ENCODE peak calls at places on chromosomes 7 and 10, in nine cellular contexts. S, Q, Y, Z, M, K, W, L and H are unnamed samples.

GRCh38 chr7:144100607-144101006 is 8.8 kb upstream of the OR2A2 start:
- DNase-seq in S (no peak), W (no peak), K (no peak), Q (no peak), M (no peak), L (no peak), Z (no peak), Y (no peak), H (no peak)

GRCh38 chr7:13749026-13749425 is 240.4 kb downstream of the ETV1 start:
- DNase-seq in W (no peak), Y (no peak), Q (no peak), S (no peak), M (no peak), Z (no peak), L (no peak), K (no peak), H (no peak)

GRCh38 chr10:5601826-5602225 is 64.6 kb downstream of the ASB13 start:
- DNase-seq in Q (no peak), M (no peak), K (no peak), Y (no peak), Z (no peak), W (peak; percentile 25), S (no peak), L (no peak), H (no peak)

GRCh38 chr10:52805414-52806285 is 33.1 kb upstream of the MBL2 start:
- DNase-seq in Q (no peak), L (no peak), Y (no peak), S (no peak), K (no peak), M (no peak), W (no peak), Z (no peak), H (no peak)

GRCh38 chr10:88707429-88708110 is 1.5 kb downstream of the LIPK start:
- DNase-seq in Q (no peak), Y (no peak), M (peak; percentile 16), W (no peak), S (no peak), K (no peak), L (no peak), Z (peak; percentile 87), H (no peak)

GRCh38 chr10:88156341-88156740 is 292.9 kb downstream of the PTEN start:
- DNase-seq in Z (no peak), S (no peak), W (no peak), K (no peak), M (no peak), Q (no peak), Y (no peak), L (no peak), H (no peak)

GRCh38 chr7:142795339-142795863 is 24.6 kb downstream of the PRSS2 start:
- DNase-seq in L (peak; percentile 91), Y (peak; percentile 28), Z (no peak), Q (no peak), W (no peak), S (no peak), K (no peak), M (no peak), H (no peak)

GRCh38 chr7:79471283-79471682 is 17.8 kb upstream of the MAGI2 start:
- DNase-seq in W (no peak), M (no peak), Q (no peak), L (no peak), K (no peak), Y (no peak), S (no peak), Z (no peak), H (no peak)

GRCh38 chr7:140342732-140343514 is 55.4 kb downstream of the SLC37A3 start:
- DNase-seq in K (no peak), Z (no peak), W (no peak), Y (no peak), L (peak; percentile 74), S (peak; percentile 32), M (peak; percentile 92), Q (peak; percentile 61), H (no peak)

GRCh38 chr7:151626422-151627115 is 106.9 kb upstream of the RHEB start:
- DNase-seq in Z (no peak), L (no peak), Y (peak; percentile 40), K (no peak), W (no peak), S (peak; percentile 39), Q (peak; percentile 60), M (peak; percentile 78), H (no peak)

GRCh38 chr10:3366043-3366442 is 193.5 kb upstream of the PITRM1 start:
- DNase-seq in W (no peak), M (no peak), Y (no peak), Q (no peak), Z (no peak), L (no peak), K (no peak), S (no peak), H (no peak)

GRCh38 chr10:128843972-128844371 is 623.1 kb upstream of the MGMT start:
- DNase-seq in M (peak; percentile 35), K (no peak), W (no peak), Q (no peak), S (no peak), L (no peak), Z (no peak), Y (no peak), H (no peak)

GRCh38 chr7:37408885-37409248 is 39.8 kb downstream of the ELMO1 start:
- DNase-seq in Z (no peak), Y (no peak), K (no peak), W (no peak), L (no peak), S (no peak), M (no peak), Q (no peak), H (no peak)

DNA sequence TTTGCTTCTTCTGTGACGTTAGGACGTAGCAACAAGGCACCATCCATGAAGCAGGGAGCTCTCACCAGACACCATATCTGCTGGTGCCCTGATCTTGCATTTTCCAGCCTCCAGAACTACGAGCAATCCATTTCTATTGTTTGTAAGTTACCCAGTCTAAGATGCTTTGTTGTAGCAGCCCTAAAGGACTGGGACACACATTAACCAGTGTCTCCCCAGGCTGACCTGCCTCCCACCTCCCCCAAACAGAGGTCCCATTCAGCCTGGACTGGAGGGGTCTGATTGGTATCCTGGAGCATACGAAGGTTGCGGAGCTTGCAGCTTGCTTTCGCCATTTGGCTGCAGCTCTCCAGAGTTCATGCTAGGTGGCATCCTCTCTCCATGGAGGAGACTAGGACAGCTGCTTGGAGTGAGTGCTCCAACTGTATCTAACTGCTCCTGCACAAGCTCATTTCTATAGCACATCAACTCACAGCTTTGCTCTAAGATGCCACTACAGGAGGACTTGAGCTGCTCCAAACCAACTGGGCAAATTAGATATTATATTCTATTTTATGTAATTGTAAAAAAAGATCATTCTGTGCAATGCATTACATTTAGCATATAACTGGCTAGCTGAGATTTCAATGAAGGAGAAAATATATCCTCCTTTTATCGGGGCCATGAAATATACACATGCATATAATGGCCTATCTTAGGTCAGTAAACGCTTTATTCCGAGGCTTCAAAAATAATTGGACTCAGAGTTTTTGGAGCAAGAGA is 8.0 kb upstream of the GRK5 start:
- DNase-seq in Q (peak; percentile 77), W (no peak), Y (no peak), S (peak; percentile 60), Z (no peak), M (peak; percentile 86), K (peak; percentile 51), L (no peak), H (peak; percentile 85)
- TF ChIP-seq CTCF in Q (peak; percentile 96), W (peak; percentile 88), Y (peak; percentile 75), S (no peak), Z (peak; percentile 84), M (peak; percentile 93), K (peak; percentile 75), L (peak; percentile 26), H (peak; percentile 91)

DNA sequence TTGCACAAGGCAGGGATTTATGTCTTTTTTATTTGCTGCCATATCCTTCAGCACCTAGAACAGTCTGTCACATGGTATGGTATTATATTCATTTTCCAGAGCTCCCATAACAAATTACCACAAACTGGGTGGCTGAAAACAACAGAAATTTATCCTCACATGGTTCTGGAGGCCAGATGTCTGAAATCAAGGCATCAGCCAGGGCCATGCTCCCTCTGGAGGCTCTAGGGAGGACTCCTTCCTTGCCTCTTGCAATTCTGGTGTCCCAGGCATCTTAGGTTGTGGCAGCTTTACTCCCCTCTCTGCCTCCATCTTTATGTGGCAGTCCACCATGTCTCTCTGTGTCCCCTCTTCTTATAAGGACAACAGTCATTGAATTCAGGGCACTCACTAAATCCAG is 43.1 kb downstream of the MET start:
- DNase-seq in M (no peak), Y (no peak), Z (no peak), Q (no peak), W (no peak), L (no peak), K (no peak), S (no peak), H (no peak)
- TF ChIP-seq CTCF in M (no peak), Y (no peak), Z (no peak), Q (no peak), W (peak; percentile 27), L (no peak), K (no peak), S (no peak), H (no peak)

DNA sequence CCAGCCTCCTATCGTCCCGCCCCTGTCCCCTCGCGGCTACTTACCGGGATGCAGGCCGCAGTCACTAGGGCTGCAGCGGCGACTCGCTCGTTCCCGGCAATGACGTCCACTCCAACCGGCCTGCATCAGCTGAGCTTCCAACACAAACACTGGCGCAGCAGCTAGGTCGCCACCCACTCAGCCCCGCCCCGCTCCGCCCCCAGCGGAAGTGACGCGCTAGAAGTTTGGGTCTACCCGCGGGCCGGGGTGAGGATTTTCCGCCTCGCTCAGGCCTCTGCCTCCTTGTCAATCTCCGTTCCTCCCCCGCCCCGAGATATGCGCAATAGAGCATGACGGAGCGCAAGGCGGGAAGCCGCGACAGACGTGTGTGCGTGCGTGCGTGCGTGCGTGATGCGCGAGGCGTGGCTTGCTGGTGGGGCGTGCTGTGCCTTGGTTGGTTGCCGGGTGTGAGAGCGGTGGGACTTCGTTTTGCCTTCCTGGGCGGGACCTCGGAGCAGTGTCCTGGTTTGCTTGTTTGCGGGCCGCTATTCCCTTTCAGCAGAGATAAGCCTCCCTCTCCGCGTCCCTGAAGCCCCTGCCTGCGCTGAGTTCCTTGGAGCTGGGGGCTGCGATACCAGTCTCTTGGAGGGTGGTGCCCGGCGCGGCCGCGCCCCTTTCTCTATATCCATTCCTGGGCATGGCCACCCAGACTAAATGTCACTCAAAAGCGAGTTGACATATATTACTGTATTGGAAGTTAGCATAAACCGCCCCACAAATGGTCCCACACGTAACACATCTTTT is at the start of gene PNPLA8:
- DNase-seq in S (peak; percentile 100), K (peak; percentile 99), Q (peak; percentile 99), W (peak; percentile 100), L (peak; percentile 100), Y (peak; percentile 100), Z (peak; percentile 95), M (peak; percentile 100), H (peak; percentile 100)
- TF ChIP-seq CTCF in S (no peak), K (no peak), Q (no peak), W (peak; percentile 5), L (no peak), Y (no peak), Z (no peak), M (no peak), H (no peak)

DNA sequence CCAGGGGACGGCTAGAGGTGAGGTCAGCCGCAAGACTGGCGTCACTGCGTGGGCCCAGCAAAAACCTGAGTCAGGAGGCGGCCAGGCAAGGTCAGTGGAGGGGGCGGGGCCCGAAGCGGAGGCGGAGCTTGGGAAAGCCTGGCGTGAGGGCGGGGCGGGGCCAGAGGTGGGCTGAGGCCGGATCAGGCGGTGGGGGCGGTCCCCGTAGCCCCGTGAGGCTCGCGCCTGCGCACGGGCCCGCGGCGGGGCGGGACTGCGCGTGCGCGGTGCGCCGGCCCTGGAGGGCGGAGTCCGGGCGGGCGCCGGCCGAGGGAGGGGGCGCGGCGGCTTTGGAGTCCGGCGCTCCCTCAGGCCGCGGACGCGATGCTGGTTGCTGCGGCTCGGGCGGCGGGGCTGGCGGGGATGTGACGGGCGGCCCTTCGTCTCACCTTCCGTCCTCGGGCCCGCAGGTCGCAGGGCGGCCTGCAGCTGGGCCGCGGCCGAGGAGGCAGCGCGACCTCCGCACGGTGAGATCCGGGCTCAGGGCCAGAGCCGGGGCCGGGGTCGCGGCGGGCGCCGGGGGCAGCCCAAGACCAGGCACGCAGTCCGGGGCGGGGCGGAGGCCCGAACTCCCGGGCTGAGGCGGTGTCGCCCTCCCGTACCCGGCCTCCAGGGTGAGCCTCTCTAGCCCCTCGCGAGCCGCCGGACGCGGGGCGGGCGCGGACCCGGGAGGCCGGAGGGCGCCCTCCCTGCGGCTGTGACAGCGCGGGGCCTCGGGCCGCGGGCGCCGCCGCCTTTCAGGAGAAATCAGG is at the start of gene CCSER2:
- DNase-seq in S (peak; percentile 99), L (peak; percentile 99), W (peak; percentile 98), M (peak; percentile 90), Z (peak; percentile 85), Q (peak; percentile 96), K (peak; percentile 99), Y (peak; percentile 98), H (peak; percentile 99)
- TF ChIP-seq CTCF in S (no peak), L (no peak), W (peak; percentile 50), M (no peak), Z (no peak), Q (peak; percentile 9), K (peak; percentile 35), Y (no peak), H (peak; percentile 17)